ENCODE peak calls at places on chromosomes 3 and 15, in six cellular contexts. One of them, this sample, is unnamed.

GRCh38 chr3:66498718-66499611 is 1.9 kb downstream of the LRIG1 start:
- DNase-seq in psoas muscle: peak; percentile 33
- DNase-seq in DND-41: no peak
- DNase-seq in IMR-90: peak; percentile 24
- DNase-seq in esophagus squamous epithelium: no peak
- DNase-seq in RWPE1: no peak
- DNase-seq in this sample: no peak

GRCh38 chr3:39294446-39295183 is 14.8 kb upstream of the CX3CR1 start:
- DNase-seq in DND-41: peak; percentile 50
- DNase-seq in IMR-90: no peak
- DNase-seq in psoas muscle: no peak
- DNase-seq in RWPE1: no peak
- DNase-seq in esophagus squamous epithelium: no peak
- DNase-seq in this sample: no peak

GRCh38 chr15:20294651-20295237 is 246.9 kb downstream of the GOLGA6L6 start:
- DNase-seq in esophagus squamous epithelium: no peak
- DNase-seq in RWPE1: no peak
- DNase-seq in IMR-90: no peak
- DNase-seq in DND-41: no peak
- DNase-seq in psoas muscle: no peak
- DNase-seq in this sample: no peak

GRCh38 chr3:55163421-55163820 is 235.6 kb upstream of the LRTM1 start:
- DNase-seq in RWPE1: no peak
- DNase-seq in psoas muscle: no peak
- DNase-seq in esophagus squamous epithelium: no peak
- DNase-seq in DND-41: no peak
- DNase-seq in IMR-90: no peak
- DNase-seq in this sample: no peak

GRCh38 chr15:44381223-44381622 is 46.2 kb upstream of the CTDSPL2 start:
- DNase-seq in DND-41: no peak
- DNase-seq in RWPE1: no peak
- DNase-seq in IMR-90: no peak
- DNase-seq in psoas muscle: no peak
- DNase-seq in esophagus squamous epithelium: no peak
- DNase-seq in this sample: no peak

GRCh38 chr3:30011237-30011803 is 595.1 kb upstream of the TGFBR2 start:
- DNase-seq in IMR-90: no peak
- DNase-seq in RWPE1: no peak
- DNase-seq in psoas muscle: no peak
- DNase-seq in esophagus squamous epithelium: no peak
- DNase-seq in DND-41: no peak
- DNase-seq in this sample: no peak

GRCh38 chr3:190225186-190225692 is 97.0 kb downstream of the CLDN1 start:
- DNase-seq in esophagus squamous epithelium: no peak
- DNase-seq in IMR-90: peak; percentile 42
- DNase-seq in psoas muscle: no peak
- DNase-seq in DND-41: no peak
- DNase-seq in RWPE1: peak; percentile 31
- DNase-seq in this sample: peak; percentile 28

GRCh38 chr15:87628311-87628710 is 628.2 kb downstream of the NTRK3 start:
- DNase-seq in esophagus squamous epithelium: no peak
- DNase-seq in psoas muscle: no peak
- DNase-seq in DND-41: no peak
- DNase-seq in RWPE1: no peak
- DNase-seq in IMR-90: no peak
- DNase-seq in this sample: no peak

GRCh38 chr15:61598655-61599054 is 369.6 kb upstream of the RORA start:
- DNase-seq in DND-41: no peak
- DNase-seq in RWPE1: no peak
- DNase-seq in esophagus squamous epithelium: no peak
- DNase-seq in psoas muscle: no peak
- DNase-seq in IMR-90: no peak
- DNase-seq in this sample: no peak

GRCh38 chr3:194928183-194928736 is 242.6 kb downstream of the FAM43A start:
- DNase-seq in psoas muscle: no peak
- DNase-seq in DND-41: no peak
- DNase-seq in IMR-90: peak; percentile 61
- DNase-seq in RWPE1: peak; percentile 26
- DNase-seq in esophagus squamous epithelium: no peak
- DNase-seq in this sample: peak; percentile 36

GRCh38 chr3:53056442-53056841 is 10.6 kb upstream of the SFMBT1 start:
- DNase-seq in RWPE1: no peak
- DNase-seq in psoas muscle: no peak
- DNase-seq in esophagus squamous epithelium: no peak
- DNase-seq in IMR-90: peak; percentile 24
- DNase-seq in DND-41: no peak
- DNase-seq in this sample: no peak
- TF ChIP-seq CTCF in RWPE1: no peak
- TF ChIP-seq CTCF in psoas muscle: peak; percentile 13
- TF ChIP-seq CTCF in esophagus squamous epithelium: no peak
- TF ChIP-seq CTCF in IMR-90: peak; percentile 24
- TF ChIP-seq CTCF in DND-41: peak; percentile 39
- TF ChIP-seq CTCF in this sample: peak; percentile 66

DNA sequence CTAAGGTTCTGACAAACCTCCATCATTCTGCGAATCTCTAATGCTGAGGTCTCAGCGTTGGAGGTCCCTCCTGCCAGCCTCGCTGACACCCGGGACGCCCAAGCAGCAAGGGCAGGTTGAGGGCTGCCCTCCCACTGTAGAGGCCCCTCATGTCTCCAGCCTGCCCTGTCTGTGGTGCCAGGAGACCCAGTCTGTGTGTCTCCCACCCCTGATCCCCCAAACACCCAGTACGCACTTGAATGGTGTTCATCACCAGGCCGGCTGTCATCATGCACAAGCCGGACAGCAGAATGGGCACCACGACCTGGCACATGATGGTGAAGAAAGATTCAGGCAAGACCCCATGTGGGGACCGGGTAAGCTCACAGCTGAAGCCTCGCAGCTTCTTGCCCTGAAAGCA is 27.8 kb downstream of the SLC41A3 start:
- DNase-seq in DND-41: no peak
- DNase-seq in RWPE1: no peak
- DNase-seq in psoas muscle: no peak
- DNase-seq in IMR-90: no peak
- DNase-seq in esophagus squamous epithelium: no peak
- DNase-seq in this sample: no peak
- H3K27ac ChIP-seq in DND-41: no peak overlapping the region
- H3K27ac ChIP-seq in RWPE1: peak overlapping the region; percentile 84
- H3K27ac ChIP-seq in psoas muscle: peak overlapping the region; percentile 60
- H3K27ac ChIP-seq in IMR-90: no peak overlapping the region
- H3K27ac ChIP-seq in esophagus squamous epithelium: no peak overlapping the region
- H3K27ac ChIP-seq in this sample: no peak overlapping the region

GRCh38 chr3:49327485-49327884 is 12.4 kb downstream of the USP4 start:
- DNase-seq in RWPE1: no peak
- DNase-seq in esophagus squamous epithelium: no peak
- DNase-seq in DND-41: no peak
- DNase-seq in psoas muscle: no peak
- DNase-seq in IMR-90: no peak
- DNase-seq in this sample: no peak
- TF ChIP-seq CTCF in RWPE1: no peak
- TF ChIP-seq CTCF in esophagus squamous epithelium: no peak
- TF ChIP-seq CTCF in DND-41: peak; percentile 32
- TF ChIP-seq CTCF in psoas muscle: no peak
- TF ChIP-seq CTCF in IMR-90: no peak
- TF ChIP-seq CTCF in this sample: peak; percentile 47

DNA sequence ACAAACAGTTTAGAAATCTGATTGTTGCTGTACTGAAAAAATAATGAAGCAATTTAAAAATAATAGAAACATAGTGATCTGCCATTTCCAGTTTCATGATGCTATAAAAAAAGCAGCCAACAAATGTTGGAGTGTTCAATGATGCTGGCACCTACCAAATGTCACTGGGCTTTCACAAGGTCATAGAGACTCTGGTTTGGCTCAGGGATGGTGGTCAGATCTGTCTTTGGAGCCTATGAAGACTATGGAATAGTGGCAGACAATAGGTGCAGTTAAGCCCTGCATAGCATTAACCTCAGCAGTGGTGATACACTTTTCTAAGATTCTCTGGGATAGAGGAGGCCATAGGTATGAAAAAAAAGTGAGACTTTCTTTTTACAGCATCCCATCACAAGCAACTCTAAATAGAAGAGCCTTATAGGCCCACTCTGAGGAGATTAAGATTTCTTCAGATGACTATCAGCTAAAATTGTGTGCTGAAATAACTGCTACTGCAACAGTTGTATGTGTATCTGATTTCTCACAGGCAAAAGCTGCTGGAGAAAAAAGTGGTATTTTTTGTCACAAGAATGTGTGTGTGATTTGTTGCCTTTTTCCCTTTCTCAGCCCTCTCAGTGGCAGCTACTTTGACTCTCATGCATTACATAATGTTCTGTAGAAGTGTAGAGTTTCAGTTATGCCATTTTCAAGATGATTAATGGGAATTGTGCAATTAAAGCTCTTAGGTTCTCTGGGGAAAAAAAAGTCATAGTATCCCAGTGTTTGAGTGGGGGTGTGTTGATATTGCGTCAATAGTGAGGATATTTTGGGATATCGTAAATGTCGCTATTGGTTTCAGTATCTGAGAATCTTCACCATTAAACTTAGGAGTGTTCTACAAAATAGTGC is 137.4 kb downstream of the MBNL1 start:
- DNase-seq in IMR-90: peak; percentile 87
- DNase-seq in RWPE1: peak; percentile 67
- DNase-seq in esophagus squamous epithelium: no peak
- DNase-seq in psoas muscle: no peak
- DNase-seq in DND-41: no peak
- DNase-seq in this sample: peak; percentile 69
- H3K27ac ChIP-seq in IMR-90: peak overlapping the region; percentile 49
- H3K27ac ChIP-seq in RWPE1: no peak overlapping the region
- H3K27ac ChIP-seq in esophagus squamous epithelium: peak overlapping the region; percentile 82
- H3K27ac ChIP-seq in psoas muscle: peak overlapping the region; percentile 92
- H3K27ac ChIP-seq in DND-41: no peak overlapping the region
- H3K27ac ChIP-seq in this sample: peak overlapping the region; percentile 61

GRCh38 chr3:127825764-127826163 is 3.4 kb upstream of the MGLL start:
- DNase-seq in IMR-90: no peak
- DNase-seq in esophagus squamous epithelium: no peak
- DNase-seq in DND-41: no peak
- DNase-seq in psoas muscle: no peak
- DNase-seq in RWPE1: no peak
- DNase-seq in this sample: no peak
- TF ChIP-seq CTCF in IMR-90: peak; percentile 40
- TF ChIP-seq CTCF in esophagus squamous epithelium: no peak
- TF ChIP-seq CTCF in DND-41: no peak
- TF ChIP-seq CTCF in psoas muscle: no peak
- TF ChIP-seq CTCF in RWPE1: no peak
- TF ChIP-seq CTCF in this sample: no peak

GRCh38 chr3:129485681-129486056 is 42.8 kb upstream of the RHO start:
- DNase-seq in DND-41: no peak
- DNase-seq in esophagus squamous epithelium: peak; percentile 46
- DNase-seq in RWPE1: peak; percentile 92
- DNase-seq in psoas muscle: peak; percentile 88
- DNase-seq in IMR-90: peak; percentile 94
- DNase-seq in this sample: peak; percentile 77
- H3K27ac ChIP-seq in DND-41: no peak overlapping the region
- H3K27ac ChIP-seq in esophagus squamous epithelium: peak overlapping the region; percentile 75
- H3K27ac ChIP-seq in RWPE1: peak overlapping the region; percentile 80
- H3K27ac ChIP-seq in psoas muscle: peak overlapping the region; percentile 64
- H3K27ac ChIP-seq in IMR-90: peak overlapping the region; percentile 42
- H3K27ac ChIP-seq in this sample: peak overlapping the region; percentile 74

GRCh38 chr15:92898988-92899909 is 875 bp upstream of the CHD2 start:
- DNase-seq in IMR-90: peak; percentile 50
- DNase-seq in psoas muscle: no peak
- DNase-seq in DND-41: peak; percentile 33
- DNase-seq in esophagus squamous epithelium: no peak
- DNase-seq in RWPE1: no peak
- DNase-seq in this sample: no peak
- TF ChIP-seq CTCF in IMR-90: peak; percentile 52
- TF ChIP-seq CTCF in psoas muscle: peak; percentile 44
- TF ChIP-seq CTCF in DND-41: peak; percentile 59
- TF ChIP-seq CTCF in esophagus squamous epithelium: no peak
- TF ChIP-seq CTCF in RWPE1: peak; percentile 28
- TF ChIP-seq CTCF in this sample: peak; percentile 31

GRCh38 chr3:141427764-141428163 is 59.1 kb upstream of the RASA2 start:
- DNase-seq in DND-41: no peak
- DNase-seq in esophagus squamous epithelium: no peak
- DNase-seq in RWPE1: no peak
- DNase-seq in psoas muscle: no peak
- DNase-seq in IMR-90: no peak
- DNase-seq in this sample: no peak
- H3K27ac ChIP-seq in DND-41: no peak overlapping the region
- H3K27ac ChIP-seq in esophagus squamous epithelium: peak overlapping the region; percentile 68
- H3K27ac ChIP-seq in RWPE1: peak overlapping the region; percentile 12
- H3K27ac ChIP-seq in psoas muscle: peak overlapping the region; percentile 94
- H3K27ac ChIP-seq in IMR-90: peak overlapping the region; percentile 11
- H3K27ac ChIP-seq in this sample: no peak overlapping the region

GRCh38 chr3:65142476-65142875 is 454.7 kb upstream of the ADAMTS9 start:
- DNase-seq in RWPE1: no peak
- DNase-seq in psoas muscle: no peak
- DNase-seq in esophagus squamous epithelium: no peak
- DNase-seq in IMR-90: no peak
- DNase-seq in DND-41: no peak
- DNase-seq in this sample: no peak
- TF ChIP-seq CTCF in RWPE1: no peak
- TF ChIP-seq CTCF in psoas muscle: no peak
- TF ChIP-seq CTCF in esophagus squamous epithelium: no peak
- TF ChIP-seq CTCF in IMR-90: no peak
- TF ChIP-seq CTCF in DND-41: no peak
- TF ChIP-seq CTCF in this sample: no peak

This sample was measured in brain microvascular endothelial cell.